ENCODE peak calls at places on chromosomes 5 and 9, in five cellular contexts. One of them, this sample, is unnamed.

GRCh38 chr5:56055287-56055686 is 60.5 kb upstream of the IL6ST start:
- DNase-seq in H7: no peak
- DNase-seq in DND-41: no peak
- DNase-seq in AG04450: no peak
- DNase-seq in heart right ventricle: no peak
- DNase-seq in this sample: no peak

GRCh38 chr9:77594963-77595362 is 53.2 kb downstream of the GNA14 start:
- DNase-seq in H7: no peak
- DNase-seq in DND-41: no peak
- DNase-seq in AG04450: no peak
- DNase-seq in heart right ventricle: no peak
- DNase-seq in this sample: no peak

GRCh38 chr5:59661939-59662615 is 231.4 kb downstream of the PDE4D start:
- DNase-seq in H7: no peak
- DNase-seq in DND-41: peak; percentile 8
- DNase-seq in AG04450: no peak
- DNase-seq in heart right ventricle: no peak
- DNase-seq in this sample: no peak

GRCh38 chr9:69120380-69121154 is 53.5 kb upstream of the TJP2 start:
- DNase-seq in H7: peak; percentile 93
- DNase-seq in DND-41: no peak
- DNase-seq in AG04450: no peak
- DNase-seq in heart right ventricle: no peak
- DNase-seq in this sample: no peak

GRCh38 chr5:57817001-57817453 is 334.4 kb upstream of the ACTBL2 start:
- DNase-seq in H7: no peak
- DNase-seq in DND-41: no peak
- DNase-seq in AG04450: no peak
- DNase-seq in heart right ventricle: no peak
- DNase-seq in this sample: no peak

GRCh38 chr5:122773615-122774014 is 1.3 kb upstream of the SNX2 start:
- DNase-seq in H7: no peak
- DNase-seq in DND-41: no peak
- DNase-seq in AG04450: no peak
- DNase-seq in heart right ventricle: no peak
- DNase-seq in this sample: no peak

GRCh38 chr9:123034881-123035465 is 1.5 kb downstream of the GPR21 start:
- DNase-seq in H7: no peak
- DNase-seq in DND-41: no peak
- DNase-seq in AG04450: no peak
- DNase-seq in heart right ventricle: no peak
- DNase-seq in this sample: no peak

GRCh38 chr5:170503970-170504525 is at the start of gene KCNIP1:
- DNase-seq in H7: peak; percentile 92
- DNase-seq in DND-41: no peak
- DNase-seq in AG04450: no peak
- DNase-seq in heart right ventricle: no peak
- DNase-seq in this sample: no peak

GRCh38 chr5:13814293-13814692 is 130.2 kb downstream of the DNAH5 start:
- DNase-seq in H7: no peak
- DNase-seq in DND-41: no peak
- DNase-seq in AG04450: no peak
- DNase-seq in heart right ventricle: no peak
- DNase-seq in this sample: no peak

GRCh38 chr9:130918102-130918869 is 20.8 kb downstream of the FIBCD1 start:
- DNase-seq in H7: no peak
- DNase-seq in DND-41: no peak
- DNase-seq in AG04450: no peak
- DNase-seq in heart right ventricle: no peak
- DNase-seq in this sample: no peak

GRCh38 chr9:135146766-135147472 is 59.5 kb downstream of the OLFM1 start:
- DNase-seq in H7: no peak
- DNase-seq in DND-41: no peak
- DNase-seq in AG04450: no peak
- DNase-seq in heart right ventricle: no peak
- DNase-seq in this sample: no peak

GRCh38 chr5:73448451-73449136 is at the start of gene FOXD1:
- DNase-seq in H7: peak; percentile 88
- DNase-seq in DND-41: no peak
- DNase-seq in AG04450: peak; percentile 93
- DNase-seq in heart right ventricle: peak; percentile 45
- DNase-seq in this sample: peak; percentile 84
- H3K27me3 ChIP-seq in H7: peaks cover 94% of the 10 kb centered on the region
- H3K27me3 ChIP-seq in DND-41: peaks cover 8% of the 10 kb centered on the region
- H3K27me3 ChIP-seq in AG04450: no peaks in the 10 kb centered on the region
- H3K27me3 ChIP-seq in heart right ventricle: peaks cover 63% of the 10 kb centered on the region
- H3K27me3 ChIP-seq in this sample: peaks cover 53% of the 10 kb centered on the region

DNA sequence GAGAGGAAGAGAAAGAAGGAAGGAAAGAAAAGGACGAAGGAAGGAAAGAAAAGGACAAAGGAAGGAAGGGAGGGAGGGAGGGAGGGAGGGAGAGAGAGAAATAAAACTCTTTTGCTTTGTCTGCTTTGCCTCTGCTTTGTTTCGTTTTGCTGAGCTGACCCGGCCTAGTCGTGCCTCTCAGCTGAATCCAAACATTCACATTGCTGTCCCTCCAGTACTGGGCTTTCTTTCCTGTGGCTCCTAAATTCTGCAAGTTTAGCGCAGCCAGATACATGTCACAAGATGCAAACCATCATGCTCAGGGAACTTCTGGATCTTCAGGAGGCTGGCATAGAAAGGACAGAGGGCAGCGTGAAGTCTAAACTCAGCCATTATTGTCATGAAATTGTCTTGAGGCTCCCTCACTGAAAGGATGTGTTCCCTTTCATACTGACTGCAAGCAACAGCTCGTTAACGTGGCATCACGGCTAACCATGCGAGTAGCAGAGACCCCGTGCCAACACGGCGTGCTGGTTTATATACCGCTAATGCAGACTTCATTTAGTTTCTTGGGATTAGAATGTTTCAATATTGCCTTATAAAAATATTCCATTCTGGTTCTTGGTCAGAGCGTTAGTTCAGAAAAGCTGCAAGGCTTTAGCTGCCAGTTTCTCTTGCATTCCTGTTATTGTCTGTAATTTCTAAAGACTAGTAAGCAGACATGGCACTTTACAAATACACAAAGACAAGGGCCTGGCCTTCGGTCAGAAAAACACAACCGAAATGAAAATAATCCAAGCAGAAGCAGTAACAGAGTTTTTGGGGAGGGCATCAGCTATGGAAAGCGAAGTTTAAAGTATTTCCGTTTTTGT is 94.2 kb downstream of the TMEM174 start:
- DNase-seq in H7: no peak
- DNase-seq in DND-41: no peak
- DNase-seq in AG04450: no peak
- DNase-seq in heart right ventricle: no peak
- DNase-seq in this sample: no peak
- H3K27me3 ChIP-seq in H7: peaks cover 6% of the 10 kb centered on the region
- H3K27me3 ChIP-seq in DND-41: peaks cover 17% of the 10 kb centered on the region
- H3K27me3 ChIP-seq in AG04450: no peaks in the 10 kb centered on the region
- H3K27me3 ChIP-seq in heart right ventricle: no peaks in the 10 kb centered on the region
- H3K27me3 ChIP-seq in this sample: no peaks in the 10 kb centered on the region

GRCh38 chr5:176748967-176749935 is 61.1 kb upstream of the UNC5A start:
- DNase-seq in H7: peak; percentile 13
- DNase-seq in DND-41: no peak
- DNase-seq in AG04450: no peak
- DNase-seq in heart right ventricle: no peak
- DNase-seq in this sample: no peak

GRCh38 chr5:176747670-176748072 is 62.7 kb upstream of the UNC5A start:
- DNase-seq in H7: peak; percentile 5
- DNase-seq in DND-41: no peak
- DNase-seq in AG04450: no peak
- DNase-seq in heart right ventricle: no peak
- DNase-seq in this sample: no peak

GRCh38 chr5:176744584-176744965 is 65.8 kb upstream of the UNC5A start:
- DNase-seq in H7: peak; percentile 71
- DNase-seq in DND-41: no peak
- DNase-seq in AG04450: no peak
- DNase-seq in heart right ventricle: no peak
- DNase-seq in this sample: no peak

GRCh38 chr5:176750144-176750543 is 60.2 kb upstream of the UNC5A start:
- DNase-seq in H7: peak; percentile 29
- DNase-seq in DND-41: no peak
- DNase-seq in AG04450: no peak
- DNase-seq in heart right ventricle: no peak
- DNase-seq in this sample: no peak

GRCh38 chr5:176748073-176748966 is 62.0 kb upstream of the UNC5A start:
- DNase-seq in H7: peak; percentile 28
- DNase-seq in DND-41: no peak
- DNase-seq in AG04450: no peak
- DNase-seq in heart right ventricle: no peak
- DNase-seq in this sample: no peak
- H3K27me3 ChIP-seq in H7: peaks cover 8% of the 10 kb centered on the region
- H3K27me3 ChIP-seq in DND-41: peaks cover 5% of the 10 kb centered on the region
- H3K27me3 ChIP-seq in AG04450: peaks cover 52% of the 10 kb centered on the region
- H3K27me3 ChIP-seq in heart right ventricle: peaks cover 4% of the 10 kb centered on the region
- H3K27me3 ChIP-seq in this sample: peaks cover 22% of the 10 kb centered on the region

GRCh38 chr5:43014522-43014921 is 25.6 kb downstream of the ANXA2R start:
- DNase-seq in H7: no peak
- DNase-seq in DND-41: no peak
- DNase-seq in AG04450: no peak
- DNase-seq in heart right ventricle: no peak
- DNase-seq in this sample: no peak
- H3K27me3 ChIP-seq in H7: peaks cover 69% of the 10 kb centered on the region
- H3K27me3 ChIP-seq in DND-41: no peaks in the 10 kb centered on the region
- H3K27me3 ChIP-seq in AG04450: no peaks in the 10 kb centered on the region
- H3K27me3 ChIP-seq in heart right ventricle: no peaks in the 10 kb centered on the region
- H3K27me3 ChIP-seq in this sample: no peaks in the 10 kb centered on the region

GRCh38 chr5:73418244-73418691 is 30.3 kb downstream of the FOXD1 start:
- DNase-seq in H7: no peak
- DNase-seq in DND-41: no peak
- DNase-seq in AG04450: no peak
- DNase-seq in heart right ventricle: no peak
- DNase-seq in this sample: peak; percentile 37
- H3K27me3 ChIP-seq in H7: peaks cover 52% of the 10 kb centered on the region
- H3K27me3 ChIP-seq in DND-41: no peaks in the 10 kb centered on the region
- H3K27me3 ChIP-seq in AG04450: no peaks in the 10 kb centered on the region
- H3K27me3 ChIP-seq in heart right ventricle: peaks cover 16% of the 10 kb centered on the region
- H3K27me3 ChIP-seq in this sample: peaks cover 34% of the 10 kb centered on the region

DNA sequence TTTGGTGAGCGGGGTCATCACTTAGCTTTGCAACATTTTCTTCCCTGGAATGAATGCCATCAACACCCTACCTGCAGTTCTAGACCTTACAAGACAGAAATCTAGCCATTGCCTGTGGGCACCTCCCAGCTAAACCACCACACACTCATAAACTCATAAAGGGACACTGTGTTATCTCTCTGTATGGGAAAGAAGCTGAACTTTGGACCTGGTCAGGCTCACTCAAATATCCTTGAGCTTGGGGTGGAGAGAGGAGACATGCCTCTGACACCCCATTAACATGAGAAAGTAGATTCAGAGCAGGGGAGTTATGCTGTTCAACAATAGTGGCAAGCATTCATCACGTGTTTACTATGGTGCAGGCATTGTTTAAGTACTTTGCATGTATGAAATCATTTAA is 205.6 kb downstream of the ZNF462 start:
- DNase-seq in H7: no peak
- DNase-seq in DND-41: no peak
- DNase-seq in AG04450: no peak
- DNase-seq in heart right ventricle: no peak
- DNase-seq in this sample: no peak
- H3K27me3 ChIP-seq in H7: no peaks in the 10 kb centered on the region
- H3K27me3 ChIP-seq in DND-41: no peaks in the 10 kb centered on the region
- H3K27me3 ChIP-seq in AG04450: peaks cover 5% of the 10 kb centered on the region
- H3K27me3 ChIP-seq in heart right ventricle: no peaks in the 10 kb centered on the region
- H3K27me3 ChIP-seq in this sample: no peaks in the 10 kb centered on the region

This sample was measured in psoas muscle.